ENCODE peak calls at places on chromosomes 5 and 9, in seven cellular contexts. H, Q, A, Y, J, R and V are unnamed samples.

GRCh38 chr5:84382363-84383295 is 2.1 kb downstream of the EDIL3 start:
- DNase-seq in A (peak; percentile 20), Q (peak; percentile 58), J (no peak), H (peak; percentile 75), Y (peak; percentile 23), R (no peak), V (peak; percentile 81)

GRCh38 chr9:34984049-34984448 is 5.5 kb upstream of the DNAJB5 start:
- DNase-seq in H (peak; percentile 49), R (no peak), A (no peak), J (no peak), Q (peak; percentile 55), Y (no peak), V (peak; percentile 68)

GRCh38 chr9:86454701-86455402 is 100.6 kb upstream of the TUT7 start:
- DNase-seq in J (no peak), A (no peak), H (peak; percentile 39), Y (no peak), R (no peak), Q (no peak), V (no peak)

GRCh38 chr9:123438821-123439220 is 82.8 kb downstream of the CRB2 start:
- DNase-seq in J (no peak), H (peak; percentile 11), A (no peak), Y (no peak), Q (no peak), R (no peak), V (peak; percentile 38)

GRCh38 chr9:71562140-71562539 is 206.2 kb downstream of the CEMIP2 start:
- DNase-seq in H (no peak), A (no peak), Q (no peak), J (no peak), R (no peak), Y (no peak), V (no peak)

GRCh38 chr9:89481161-89481915 is 16.6 kb downstream of the SEMA4D start:
- DNase-seq in R (no peak), A (no peak), Y (no peak), Q (no peak), H (no peak), J (no peak), V (no peak)

GRCh38 chr9:134307674-134308638 is 18.3 kb upstream of the RXRA start:
- DNase-seq in J (no peak), Y (no peak), A (no peak), Q (no peak), R (no peak), H (no peak), V (no peak)

GRCh38 chr5:180347651-180348050 is 5.5 kb downstream of the GFPT2 start:
- DNase-seq in Y (no peak), H (no peak), R (no peak), Q (no peak), A (no peak), J (no peak), V (no peak)

GRCh38 chr5:142602720-142603245 is 83.1 kb downstream of the FGF1 start:
- DNase-seq in R (peak; percentile 93), Y (no peak), H (no peak), Q (no peak), J (no peak), A (no peak), V (no peak)

GRCh38 chr5:156991714-156992113 is 28.7 kb upstream of the TIMD4 start:
- DNase-seq in J (no peak), R (no peak), Y (no peak), H (no peak), A (no peak), Q (no peak), V (no peak)

GRCh38 chr9:97413462-97413861 is 1.6 kb downstream of the TDRD7 start:
- DNase-seq in Y (no peak), R (no peak), J (no peak), Q (no peak), H (no peak), A (no peak), V (no peak)
- H3K4me3 ChIP-seq in Y (no peak overlapping the region), R (no peak overlapping the region), J (no peak overlapping the region), Q (no peak overlapping the region), H (no peak overlapping the region), A (peak overlapping the region; percentile 87), V (peak overlapping the region; percentile 93)

DNA sequence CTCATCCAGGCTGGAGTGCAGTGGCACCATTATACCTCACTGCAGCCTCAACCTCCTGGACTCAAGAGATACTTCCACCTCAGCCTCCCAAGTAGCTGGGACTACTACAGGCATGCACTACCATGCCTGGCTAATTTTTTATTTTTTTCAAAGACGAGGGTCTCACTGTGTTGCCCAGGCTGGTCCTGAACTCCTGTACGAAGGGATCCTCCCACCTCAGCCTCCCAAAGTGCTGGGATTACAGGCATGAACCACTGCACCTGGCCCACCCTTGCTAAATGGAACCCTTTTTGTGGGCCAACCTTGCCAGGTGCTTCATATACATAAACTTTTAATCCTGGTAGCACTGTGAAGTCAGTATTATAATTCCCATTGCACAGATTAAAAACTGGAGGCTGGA is 1.0 kb downstream of the GRHPR start:
- DNase-seq in A (no peak), Q (no peak), J (no peak), Y (no peak), H (no peak), R (no peak), V (no peak)
- H3K4me3 ChIP-seq in A (peak overlapping the region; percentile 79), Q (peak overlapping the region; percentile 94), J (peak overlapping the region; percentile 92), Y (peak overlapping the region; percentile 90), H (peak overlapping the region; percentile 71), R (peak overlapping the region; percentile 65), V (peak overlapping the region; percentile 91)

GRCh38 chr5:67808340-67808739 is 407.2 kb upstream of the PIK3R1 start:
- DNase-seq in R (no peak), A (no peak), J (no peak), Y (no peak), Q (peak; percentile 5), H (peak; percentile 5), V (no peak)
- H3K4me3 ChIP-seq in R (no peak overlapping the region), A (no peak overlapping the region), J (no peak overlapping the region), Y (no peak overlapping the region), Q (no peak overlapping the region), H (no peak overlapping the region), V (no peak overlapping the region)

GRCh38 chr9:112858625-112859147 is 32.0 kb downstream of the SLC46A2 start:
- DNase-seq in H (peak; percentile 16), Y (no peak), A (no peak), R (peak; percentile 26), Q (peak; percentile 14), J (no peak), V (no peak)
- H3K4me3 ChIP-seq in H (no peak overlapping the region), Y (no peak overlapping the region), A (no peak overlapping the region), R (no peak overlapping the region), Q (no peak overlapping the region), J (no peak overlapping the region), V (no peak overlapping the region)

GRCh38 chr5:124030043-124030461 is 518.1 kb downstream of the CSNK1G3 start:
- DNase-seq in Q (no peak), J (no peak), Y (no peak), A (no peak), R (no peak), H (no peak), V (no peak)

GRCh38 chr5:124034963-124035362 is 523.0 kb downstream of the CSNK1G3 start:
- DNase-seq in J (no peak), H (no peak), A (no peak), Y (no peak), Q (no peak), R (no peak), V (no peak)

GRCh38 chr5:124036786-124037185 is 524.8 kb downstream of the CSNK1G3 start:
- DNase-seq in Y (no peak), Q (no peak), J (no peak), R (no peak), H (no peak), A (no peak), V (no peak)

DNA sequence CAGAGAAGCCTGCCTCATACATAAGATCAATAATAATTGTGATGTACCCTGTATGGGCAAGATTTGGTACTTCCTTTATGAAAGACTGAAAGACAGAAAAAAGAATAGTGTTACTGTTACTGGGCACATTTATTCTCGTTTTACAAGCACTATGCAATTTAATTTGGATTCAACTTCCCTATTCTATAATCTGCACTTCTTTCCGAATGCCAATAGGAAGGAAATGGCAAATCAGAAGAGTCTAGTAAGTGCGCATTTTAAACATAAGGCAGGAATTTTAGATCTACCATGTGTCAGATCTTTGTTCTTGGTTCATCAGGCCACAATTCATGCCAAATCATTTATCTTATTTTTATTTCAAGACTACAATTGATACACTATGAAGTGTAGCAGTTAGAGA is 522.3 kb downstream of the CSNK1G3 start:
- DNase-seq in Y (no peak), A (no peak), H (no peak), Q (no peak), J (no peak), R (no peak), V (no peak)
- H3K4me3 ChIP-seq in Y (no peak overlapping the region), A (no peak overlapping the region), H (no peak overlapping the region), Q (no peak overlapping the region), J (no peak overlapping the region), R (no peak overlapping the region), V (no peak overlapping the region)

GRCh38 chr5:79689541-79690466 is at the start of gene CMYA5:
- DNase-seq in A (peak; percentile 60), Q (peak; percentile 24), J (no peak), R (peak; percentile 86), H (peak; percentile 35), Y (peak; percentile 76), V (no peak)
- H3K4me3 ChIP-seq in A (peak within 1 kb of the TSS; percentile 40), Q (peak within 1 kb of the TSS; percentile 23), J (peak within 1 kb of the TSS; percentile 52), R (peak within 1 kb of the TSS; percentile 49), H (peak within 1 kb of the TSS; percentile 32), Y (peak within 1 kb of the TSS; percentile 49), V (peak within 1 kb of the TSS; percentile 64)

DNA sequence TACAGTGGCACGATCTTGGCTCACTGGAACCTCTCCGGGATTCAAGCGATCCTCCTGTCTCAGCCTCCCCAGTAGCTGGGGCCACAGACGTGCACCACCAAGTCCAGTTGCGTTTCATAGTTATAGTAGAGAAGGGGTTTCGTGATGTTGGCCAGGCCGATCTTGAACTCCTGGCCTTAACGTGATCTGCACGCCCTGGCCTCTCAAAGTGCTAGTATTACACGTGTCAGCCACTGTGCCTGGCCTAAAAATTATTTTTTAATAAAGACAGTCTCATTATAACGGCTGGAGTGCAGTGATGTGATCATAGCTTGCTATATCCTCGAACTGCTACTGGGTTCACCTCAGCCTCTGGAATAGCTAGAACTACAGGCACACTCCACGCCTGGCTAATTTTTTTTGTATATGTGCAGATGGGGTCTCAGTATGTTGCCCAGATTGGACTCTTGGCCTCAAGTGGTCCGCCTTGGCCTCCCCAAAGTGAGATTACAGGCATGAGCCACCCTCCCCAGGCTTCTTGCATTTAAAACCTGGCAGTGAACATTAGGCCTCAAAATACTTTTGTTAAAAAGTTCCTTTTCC is 4.4 kb downstream of the NPM1 start:
- DNase-seq in A (no peak), Y (no peak), Q (no peak), H (no peak), J (no peak), R (no peak), V (no peak)
- H3K4me3 ChIP-seq in A (no peak overlapping the region), Y (no peak overlapping the region), Q (no peak overlapping the region), H (no peak overlapping the region), J (no peak overlapping the region), R (no peak overlapping the region), V (no peak overlapping the region)

DNA sequence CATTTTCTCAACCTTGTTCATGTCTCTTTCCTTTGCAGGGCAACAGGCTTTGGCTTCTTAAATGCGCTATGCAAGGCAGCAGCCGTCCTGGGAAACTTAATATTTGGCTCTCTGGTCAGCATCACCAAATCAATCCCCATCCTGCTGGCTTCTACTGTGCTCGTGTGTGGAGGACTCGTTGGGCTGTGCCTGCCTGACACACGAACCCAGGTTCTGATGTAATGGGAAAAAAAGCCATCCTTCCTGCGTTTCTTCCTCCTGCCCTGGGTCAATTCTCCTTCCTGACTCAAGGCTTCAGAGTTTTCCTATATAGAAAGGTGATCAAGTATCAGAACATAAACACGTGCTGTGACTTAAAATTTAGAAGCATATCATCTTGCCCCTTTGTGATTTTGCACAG is 77.8 kb upstream of the IQGAP2 start:
- DNase-seq in Y (no peak), Q (no peak), A (no peak), J (no peak), R (no peak), H (no peak), V (no peak)
- H3K4me3 ChIP-seq in Y (no peak overlapping the region), Q (no peak overlapping the region), A (no peak overlapping the region), J (no peak overlapping the region), R (no peak overlapping the region), H (no peak overlapping the region), V (no peak overlapping the region)